ENCODE peak calls at places on chromosomes 12 and 14, in ten cellular contexts. X is fibroblast of pulmonary artery, O is ovary, V is foreskin fibroblast, I is right lobe of liver, A is AG10803, E is kidney epithelial cell, F is A549, D is GM23338, P is lower leg skin. J is an unnamed sample.
A peak's percentile ranks its signal among the peaks of the same experiment; 100 is the strongest.

GRCh38 chr12:46667547-46667946 is 158.2 kb downstream of the SLC38A4 start:
- DNase-seq in V (no peak), P (no peak), A (no peak), F (no peak), X (peak; percentile 37), D (no peak), O (no peak), E (no peak), I (no peak), J (no peak)

GRCh38 chr14:71687115-71687836 is 245.0 kb upstream of the RGS6 start:
- DNase-seq in P (no peak), V (no peak), D (no peak), I (no peak), O (no peak), F (no peak), E (no peak), A (peak; percentile 84), X (peak; percentile 49), J (no peak)

GRCh38 chr12:52285851-52286530 is 5.3 kb downstream of the KRT81 start:
- DNase-seq in E (no peak), A (no peak), P (peak; percentile 71), F (no peak), D (no peak), O (no peak), X (no peak), V (no peak), I (no peak), J (no peak)

GRCh38 chr14:89720741-89721315 is 233.7 kb downstream of the EFCAB11 start:
- DNase-seq in O (no peak), I (no peak), V (no peak), X (no peak), D (peak; percentile 40), P (no peak), A (no peak), E (no peak), F (no peak), J (no peak)

GRCh38 chr12:89384050-89384749 is 31.9 kb upstream of the DUSP6 start:
- DNase-seq in P (no peak), I (peak; percentile 44), A (peak; percentile 98), E (peak; percentile 52), D (peak; percentile 64), X (peak; percentile 98), O (peak; percentile 42), F (no peak), V (peak; percentile 95), J (peak; percentile 89)

GRCh38 chr14:73741386-73741875 is 27.2 kb upstream of the PNMA1 start:
- DNase-seq in I (peak; percentile 78), F (peak; percentile 61), P (peak; percentile 95), X (peak; percentile 70), O (peak; percentile 71), V (peak; percentile 70), D (peak; percentile 71), A (no peak), E (no peak), J (no peak)

GRCh38 chr12:49276304-49277290 is 11.7 kb downstream of the TUBA1C start:
- DNase-seq in A (no peak), E (no peak), V (no peak), D (no peak), I (no peak), P (no peak), O (no peak), F (no peak), X (no peak), J (no peak)

GRCh38 chr12:81257952-81258551 is 180.2 kb downstream of the ACSS3 start:
- DNase-seq in I (no peak), V (peak; percentile 21), F (peak; percentile 51), E (peak; percentile 10), P (no peak), X (peak; percentile 71), D (peak; percentile 81), A (peak; percentile 64), O (no peak), J (peak; percentile 20)

GRCh38 chr14:28757790-28758189 is 8.8 kb upstream of the FOXG1 start:
- DNase-seq in O (no peak), P (no peak), I (no peak), F (no peak), E (no peak), D (no peak), A (no peak), V (no peak), X (no peak), J (no peak)

GRCh38 chr14:28758253-28758915 is 8.2 kb upstream of the FOXG1 start:
- DNase-seq in E (no peak), X (no peak), A (no peak), D (no peak), V (no peak), O (no peak), I (no peak), P (no peak), F (no peak), J (no peak)

GRCh38 chr14:28755930-28756895 is 10.4 kb upstream of the FOXG1 start:
- DNase-seq in P (no peak), D (peak; percentile 47), F (no peak), I (no peak), V (no peak), E (no peak), O (no peak), A (no peak), X (no peak), J (no peak)

GRCh38 chr14:28755198-28755794 is 11.3 kb upstream of the FOXG1 start:
- DNase-seq in E (no peak), I (no peak), V (no peak), X (no peak), O (no peak), D (no peak), A (no peak), F (no peak), P (no peak), J (no peak)

GRCh38 chr14:28756896-28757570 is 9.6 kb upstream of the FOXG1 start:
- DNase-seq in X (peak; percentile 72), O (no peak), V (peak; percentile 47), E (no peak), A (peak; percentile 49), I (no peak), D (peak; percentile 81), F (peak; percentile 48), P (no peak), J (no peak)
- TF ChIP-seq CTCF in X (peak; percentile 83), O (no peak), V (peak; percentile 76), E (peak; percentile 77), A (peak; percentile 82), I (peak; percentile 53), D (peak; percentile 62), F (peak; percentile 60), P (no peak), J (peak; percentile 80)

DNA sequence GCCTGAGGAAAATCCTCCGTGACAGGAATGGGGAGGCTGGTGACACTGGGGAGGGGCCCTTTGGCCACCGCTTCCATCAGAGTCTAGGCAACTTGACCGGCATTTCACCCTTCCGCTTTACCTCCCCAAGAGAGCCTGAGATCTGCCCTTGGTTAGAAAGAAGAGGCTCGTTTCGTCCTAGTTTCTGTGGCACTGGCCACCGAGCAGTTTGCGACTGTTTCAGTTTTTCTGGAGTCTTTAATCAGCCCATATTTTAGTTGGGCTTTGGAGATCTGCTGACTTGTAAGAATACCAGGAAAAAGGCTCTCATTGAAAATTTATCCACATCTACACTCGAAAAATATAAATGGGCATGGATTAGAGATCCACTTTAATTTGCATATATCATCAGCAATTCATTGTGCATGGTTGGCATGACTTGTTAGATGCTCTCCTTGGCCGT is 414 bp upstream of the ANKS1B start:
- DNase-seq in A (no peak), P (no peak), X (no peak), D (no peak), F (no peak), E (no peak), V (peak; percentile 10), I (no peak), O (no peak), J (no peak)
- H3K4me3 ChIP-seq in A (peak overlapping the region; percentile 65), P (peak overlapping the region; percentile 30), X (peak overlapping the region; percentile 59), D (peak overlapping the region; percentile 83), F (peak overlapping the region; percentile 52), E (peak overlapping the region; percentile 51), V (peak overlapping the region; percentile 71), I (peak overlapping the region; percentile 48), O (peak overlapping the region; percentile 57), J (peak overlapping the region; percentile 43)

DNA sequence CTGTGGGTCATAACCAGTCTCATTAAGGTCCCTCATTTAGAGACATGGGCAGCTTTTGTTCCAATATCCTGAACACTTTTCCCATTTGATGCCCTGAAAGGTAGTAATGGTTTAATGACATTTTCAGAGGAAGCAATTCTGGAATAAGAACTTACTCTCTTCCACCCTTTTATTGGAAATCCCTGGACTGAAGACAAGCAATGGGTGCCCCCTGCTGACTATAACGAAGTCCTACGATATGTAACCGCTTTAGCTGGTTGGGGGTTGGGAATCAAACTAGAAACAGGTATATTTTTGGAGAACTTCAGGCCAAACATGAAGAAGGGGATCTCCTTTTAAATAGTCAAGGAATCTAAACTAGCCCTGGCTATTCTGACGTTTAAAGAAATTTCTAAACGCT is 20.5 kb downstream of the SARNP start:
- DNase-seq in X (peak; percentile 73), I (no peak), F (peak; percentile 65), O (no peak), V (peak; percentile 35), P (no peak), D (peak; percentile 83), A (peak; percentile 60), E (no peak), J (no peak)
- TF ChIP-seq CTCF in X (peak; percentile 69), I (peak; percentile 60), F (peak; percentile 51), O (no peak), V (peak; percentile 63), P (no peak), D (peak; percentile 67), A (peak; percentile 60), E (peak; percentile 68), J (peak; percentile 56)

GRCh38 chr12:12685305-12685704 is 10.7 kb downstream of the GPR19 start:
- DNase-seq in F (no peak), E (no peak), V (no peak), O (no peak), A (no peak), X (no peak), D (peak; percentile 89), I (no peak), P (no peak), J (no peak)

GRCh38 chr12:12689672-12690287 is 6.2 kb downstream of the GPR19 start:
- DNase-seq in F (no peak), I (no peak), P (no peak), V (no peak), O (no peak), X (no peak), D (no peak), E (no peak), A (no peak), J (no peak)

GRCh38 chr12:12684375-12685106 is 11.4 kb downstream of the GPR19 start:
- DNase-seq in D (peak; percentile 99), I (no peak), A (peak; percentile 39), O (no peak), P (no peak), E (no peak), V (no peak), F (peak; percentile 51), X (peak; percentile 68), J (no peak)

GRCh38 chr12:12686472-12686871 is 9.5 kb downstream of the GPR19 start:
- DNase-seq in A (peak; percentile 12), I (no peak), X (no peak), D (no peak), E (no peak), F (no peak), O (no peak), P (no peak), V (no peak), J (no peak)

GRCh38 chr12:12686925-12687324 is 9.1 kb downstream of the GPR19 start:
- DNase-seq in F (no peak), A (peak; percentile 84), D (no peak), I (no peak), E (no peak), P (no peak), O (no peak), V (no peak), X (peak; percentile 74), J (no peak)
- H3K4me3 ChIP-seq in F (no peak overlapping the region), A (no peak overlapping the region), D (no peak overlapping the region), I (no peak overlapping the region), E (no peak overlapping the region), P (no peak overlapping the region), O (no peak overlapping the region), V (no peak overlapping the region), X (no peak overlapping the region), J (no peak overlapping the region)

J was measured in HFF-Myc.